ENCODE peak calls at places on chromosomes 6 and 20, in five cellular contexts. W is putamen; U is naive thymus-derived CD8-positive, alpha-beta T cell; Z is SJSA1; E is WTC11. X is an unnamed sample.
A peak's percentile ranks its signal among the peaks of the same experiment; 100 is the strongest.

GRCh38 chr6:141475269-141475668 is 657.5 kb upstream of the GJE1 start:
- DNase-seq in U (no peak), Z (peak; percentile 16), E (no peak), W (no peak), X (no peak)

GRCh38 chr6:8130399-8130798 is 28.1 kb upstream of the EEF1E1 start:
- DNase-seq in Z (no peak), W (no peak), E (no peak), U (no peak), X (no peak)

GRCh38 chr6:41682497-41682961 is 44.3 kb downstream of the MDFI start:
- DNase-seq in Z (no peak), W (no peak), U (no peak), E (no peak), X (no peak)

GRCh38 chr6:154508573-154509375 is 1.7 kb downstream of the CNKSR3 start:
- DNase-seq in E (no peak), W (no peak), U (no peak), Z (no peak), X (no peak)

GRCh38 chr20:43761396-43762340 is 34.9 kb upstream of the GTSF1L start:
- DNase-seq in E (no peak), Z (no peak), W (no peak), U (no peak), X (no peak)

GRCh38 chr20:38737887-38738286 is 10.4 kb upstream of the ACTR5 start:
- DNase-seq in E (no peak), Z (no peak), U (no peak), W (no peak), X (no peak)

GRCh38 chr6:44264154-44265002 is 973 bp downstream of the NFKBIE start:
- DNase-seq in E (no peak), U (no peak), Z (no peak), W (no peak), X (no peak)

GRCh38 chr6:29516108-29516507 is 28.4 kb upstream of the MAS1L start:
- DNase-seq in Z (peak; percentile 28), U (no peak), E (no peak), W (no peak), X (no peak)

GRCh38 chr6:158645064-158646022 is 800 bp upstream of the DYNLT1 start:
- DNase-seq in U (no peak), W (no peak), Z (no peak), E (no peak), X (no peak)